ENCODE peak calls at places on chromosomes 11 and 22, in seven cellular contexts. H is foreskin keratinocyte; I is dorsolateral prefrontal cortex; T is IMR-90; P is CD8-positive, alpha-beta T cell; Y is psoas muscle; N is ovary. Z is an unnamed sample. For H3K27me3, the result is how much of the 10 kb centered on the place peaks cover.

GRCh38 chr11:12291767-12292166 is 85.6 kb upstream of the PARVA start:
- DNase-seq in H (no peak), T (no peak), N (no peak), Y (no peak), P (no peak), I (no peak), Z (no peak)

GRCh38 chr11:2290351-2290841 is 11.3 kb downstream of the C11orf21 start:
- DNase-seq in I (peak), H (no peak), Y (no peak), P (no peak), T (no peak), N (no peak), Z (no peak)

GRCh38 chr11:45906096-45906682 is 882 bp downstream of the FREY1 start:
- DNase-seq in T (no peak), I (no peak), N (no peak), P (no peak), Y (no peak), H (no peak), Z (no peak)

GRCh38 chr11:95299078-95299611 is 68.1 kb upstream of the SESN3 start:
- DNase-seq in P (no peak), Y (no peak), H (no peak), T (no peak), N (no peak), I (no peak), Z (no peak)

GRCh38 chr22:27809700-27810365 is 8.3 kb upstream of the MN1 start:
- DNase-seq in I (no peak), N (no peak), P (no peak), H (no peak), T (no peak), Y (no peak), Z (no peak)

GRCh38 chr22:29306175-29306829 is at the start of gene GAS2L1:
- DNase-seq in T (peak), H (no peak), N (peak), Y (peak), P (peak), I (peak), Z (peak)

GRCh38 chr22:47298017-47298820 is 535.8 kb downstream of the TBC1D22A start:
- DNase-seq in H (no peak), T (no peak), N (no peak), Y (no peak), I (no peak), P (no peak), Z (no peak)

GRCh38 chr22:30825711-30826505 is 131.2 kb downstream of the OSBP2 start:
- DNase-seq in N (no peak), Y (no peak), H (no peak), P (no peak), I (no peak), T (no peak), Z (no peak)

GRCh38 chr22:44603774-44604173 is 98.2 kb upstream of the PRR5 start:
- DNase-seq in H (no peak), I (no peak), N (no peak), P (no peak), T (no peak), Y (no peak), Z (no peak)

GRCh38 chr11:66886671-66887221 is 29.9 kb downstream of the LRFN4 start:
- DNase-seq in N (no peak), H (no peak), T (peak), Y (peak), P (no peak), I (no peak), Z (peak)

GRCh38 chr11:17979770-17980371 is 33.0 kb downstream of the SERGEF start:
- DNase-seq in H (no peak), N (no peak), P (peak), Y (no peak), I (no peak), T (peak), Z (peak)

GRCh38 chr11:134238956-134239355 is 14.2 kb downstream of the THYN1 start:
- DNase-seq in H (no peak), P (no peak), N (no peak), T (no peak), Y (no peak), I (no peak), Z (no peak)

GRCh38 chr11:67255353-67255752 is 10.9 kb upstream of the GRK2 start:
- DNase-seq in T (no peak), N (no peak), P (no peak), H (no peak), I (no peak), Y (no peak), Z (no peak)

GRCh38 chr22:43017525-43018290 is 2.8 kb upstream of the PACSIN2 start:
- DNase-seq in H (no peak), Y (no peak), N (no peak), I (no peak), P (no peak), T (no peak), Z (no peak)

GRCh38 chr22:19139974-19140373 is 4.5 kb downstream of the ESS2 start:
- DNase-seq in I (no peak), Y (no peak), T (no peak), P (no peak), H (no peak), N (no peak), Z (no peak)

GRCh38 chr11:34192481-34193401 is 87.3 kb downstream of the NAT10 start:
- DNase-seq in T (peak), I (peak), P (no peak), H (peak), Y (peak), N (peak), Z (no peak)

GRCh38 chr22:20403779-20404140 is 9.8 kb downstream of the ZNF74 start:
- DNase-seq in T (no peak), I (no peak), P (no peak), Y (no peak), H (no peak), N (no peak), Z (no peak)

GRCh38 chr11:60679879-60680278 is 19.5 kb upstream of the MS4A8 start:
- DNase-seq in I (no peak), Y (no peak), H (no peak), P (no peak), T (no peak), N (no peak), Z (no peak)

GRCh38 chr11:118076754-118077281 is at the start of gene TMPRSS4:
- DNase-seq in P (no peak), T (no peak), H (peak), Y (no peak), I (no peak), N (no peak), Z (no peak)

GRCh38 chr22:20526628-20527355 is 19.4 kb downstream of the MED15 start:
- DNase-seq in T (peak), Y (no peak), N (no peak), H (no peak), P (no peak), I (no peak), Z (peak)

GRCh38 chr11:100151944-100152343 is 535.1 kb upstream of the ARHGAP42 start:
- DNase-seq in N (no peak), T (no peak), Y (peak), I (no peak), P (no peak), H (no peak), Z (no peak)

GRCh38 chr11:61480936-61481335 is 27.6 kb upstream of the LRRC10B start:
- DNase-seq in I (no peak), P (no peak), N (no peak), T (no peak), H (no peak), Y (no peak), Z (peak)

GRCh38 chr22:42473484-42474193 is 41.4 kb upstream of the NFAM1 start:
- DNase-seq in I (no peak), N (no peak), P (no peak), Y (no peak), H (peak), T (peak), Z (peak)

GRCh38 chr11:87059596-87059995 is 21.9 kb downstream of the TMEM135 start:
- DNase-seq in P (no peak), N (no peak), I (no peak), H (no peak), T (no peak), Y (no peak), Z (no peak)

GRCh38 chr11:87061766-87062165 is 24.0 kb downstream of the TMEM135 start:
- DNase-seq in I (no peak), N (no peak), T (no peak), H (no peak), Y (no peak), P (no peak), Z (no peak)

GRCh38 chr11:87056091-87056490 is 18.4 kb downstream of the TMEM135 start:
- DNase-seq in P (no peak), T (no peak), H (no peak), Y (no peak), N (no peak), I (no peak), Z (no peak)

DNA sequence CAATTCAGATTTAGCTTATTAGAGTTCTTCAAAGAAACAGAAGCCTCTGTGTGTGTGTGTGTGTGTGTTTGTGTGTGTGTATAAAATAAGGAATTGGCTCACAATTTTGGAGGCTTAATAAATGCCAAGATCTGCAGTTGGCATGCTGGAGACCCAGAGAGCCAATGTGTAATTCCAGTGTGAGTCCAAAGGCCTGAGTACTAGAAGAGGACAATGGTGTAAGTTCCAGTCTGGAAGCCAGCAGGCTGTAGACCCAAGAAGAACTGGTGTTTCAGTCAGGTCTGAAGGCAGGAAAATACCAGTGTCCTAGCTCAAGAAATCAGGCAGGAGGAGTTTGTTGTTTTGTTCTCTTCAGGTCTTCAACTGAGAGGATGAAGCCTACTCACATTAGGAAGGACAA is 20.0 kb downstream of the TMEM135 start:
- DNase-seq in H (no peak), I (no peak), Y (no peak), P (no peak), T (no peak), N (no peak), Z (no peak)
- TF ChIP-seq CTCF in H (no peak), I (no peak), Y (no peak), P (no peak), T (no peak), N (no peak), Z (no peak)

GRCh38 chr11:72652133-72652532 is 22.1 kb downstream of the PDE2A start:
- DNase-seq in N (no peak), P (no peak), Y (no peak), I (no peak), T (no peak), H (no peak), Z (no peak)
- H3K27me3 ChIP-seq in N (under half), P (under half), Y (under half), I (under half), T (half or more), H (under half), Z (under half)

GRCh38 chr11:114398303-114398920 is 1.9 kb downstream of the C11orf71 start:
- DNase-seq in H (no peak), P (no peak), I (no peak), Y (no peak), T (no peak), N (no peak), Z (no peak)

GRCh38 chr11:114392735-114393667 is 7.3 kb downstream of the C11orf71 start:
- DNase-seq in N (no peak), Y (no peak), H (no peak), P (no peak), I (no peak), T (no peak), Z (no peak)

GRCh38 chr11:114399490-114399889 is 821 bp downstream of the C11orf71 start:
- DNase-seq in Y (no peak), N (no peak), I (no peak), P (no peak), H (no peak), T (no peak), Z (peak)

GRCh38 chr11:114397349-114397982 is 2.8 kb downstream of the C11orf71 start:
- DNase-seq in N (no peak), H (no peak), T (no peak), I (no peak), P (no peak), Y (no peak), Z (no peak)

GRCh38 chr11:114395776-114396175 is 4.5 kb downstream of the C11orf71 start:
- DNase-seq in H (no peak), Y (no peak), N (no peak), T (no peak), I (no peak), P (no peak), Z (no peak)
- TF ChIP-seq CTCF in H (peak), Y (peak), N (no peak), T (peak), I (no peak), P (no peak), Z (peak)

GRCh38 chr22:50739894-50740293 is 1.9 kb downstream of the ACR start:
- DNase-seq in N (no peak), I (no peak), H (no peak), P (no peak), Y (no peak), T (no peak), Z (no peak)
- H3K27me3 ChIP-seq in N (under half), I (under half), H (under half), P (under half), Y (under half), T (under half), Z (under half)

GRCh38 chr11:132402056-132402684 is 1031.8 kb downstream of the NTM start:
- DNase-seq in T (peak), Y (no peak), I (peak), H (peak), N (no peak), P (no peak), Z (peak)

GRCh38 chr11:132408877-132409276 is 1038.5 kb downstream of the NTM start:
- DNase-seq in T (no peak), H (no peak), Y (no peak), I (no peak), N (no peak), P (no peak), Z (no peak)

GRCh38 chr11:132409591-132410375 is 1039.4 kb downstream of the NTM start:
- DNase-seq in T (no peak), P (no peak), N (no peak), H (no peak), Y (no peak), I (no peak), Z (no peak)

GRCh38 chr11:132410383-132410782 is 1040.0 kb downstream of the NTM start:
- DNase-seq in H (no peak), T (no peak), Y (no peak), N (no peak), P (no peak), I (no peak), Z (no peak)

DNA sequence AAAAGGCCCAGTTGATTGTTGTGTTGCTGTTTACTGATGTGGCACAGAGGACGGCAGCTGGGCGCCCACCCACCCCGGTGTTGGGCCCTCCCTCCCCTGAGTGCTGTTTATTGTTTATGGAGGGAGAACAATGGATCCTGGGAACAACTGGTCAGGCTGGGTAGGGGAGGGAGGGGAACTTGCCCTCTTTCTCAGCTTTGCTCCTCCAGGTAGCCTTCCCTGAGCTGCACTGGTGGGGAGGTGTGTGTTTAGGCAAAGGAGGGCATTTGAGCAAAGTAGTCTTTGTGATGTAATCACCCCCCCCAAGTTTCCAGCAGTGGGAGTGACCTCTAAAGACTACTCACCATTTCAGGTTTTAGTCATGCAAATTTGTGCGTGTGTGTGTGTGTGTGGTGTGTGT is 1035.3 kb downstream of the NTM start:
- DNase-seq in T (no peak), H (no peak), Y (no peak), P (no peak), I (no peak), N (no peak), Z (no peak)
- TF ChIP-seq CTCF in T (no peak), H (no peak), Y (no peak), P (no peak), I (no peak), N (no peak), Z (no peak)

GRCh38 chr11:5881756-5882155 is 1.3 kb downstream of the OR52E4 start:
- DNase-seq in N (no peak), T (no peak), Y (no peak), I (no peak), H (no peak), P (no peak), Z (no peak)

GRCh38 chr11:5891216-5891800 is 1.7 kb upstream of the OR52E5 start:
- DNase-seq in H (no peak), Y (no peak), N (no peak), T (peak), I (no peak), P (no peak), Z (peak)

GRCh38 chr11:5892908-5893307 is at the start of gene OR52E5:
- DNase-seq in I (no peak), P (no peak), N (no peak), Y (no peak), T (no peak), H (no peak), Z (no peak)

GRCh38 chr11:5887172-5887571 is 5.8 kb upstream of the OR52E5 start:
- DNase-seq in Y (no peak), I (no peak), P (no peak), T (no peak), N (no peak), H (no peak), Z (no peak)
- H3K27me3 ChIP-seq in Y (under half), I (under half), P (under half), T (under half), N (under half), H (under half), Z (under half)

GRCh38 chr11:69533296-69534165 is 52.1 kb downstream of the LINC01488 start:
- DNase-seq in Y (no peak), T (no peak), H (no peak), I (peak), P (no peak), N (no peak), Z (no peak)
- TF ChIP-seq CTCF in Y (no peak), T (no peak), H (no peak), I (no peak), P (no peak), N (no peak), Z (no peak)

DNA sequence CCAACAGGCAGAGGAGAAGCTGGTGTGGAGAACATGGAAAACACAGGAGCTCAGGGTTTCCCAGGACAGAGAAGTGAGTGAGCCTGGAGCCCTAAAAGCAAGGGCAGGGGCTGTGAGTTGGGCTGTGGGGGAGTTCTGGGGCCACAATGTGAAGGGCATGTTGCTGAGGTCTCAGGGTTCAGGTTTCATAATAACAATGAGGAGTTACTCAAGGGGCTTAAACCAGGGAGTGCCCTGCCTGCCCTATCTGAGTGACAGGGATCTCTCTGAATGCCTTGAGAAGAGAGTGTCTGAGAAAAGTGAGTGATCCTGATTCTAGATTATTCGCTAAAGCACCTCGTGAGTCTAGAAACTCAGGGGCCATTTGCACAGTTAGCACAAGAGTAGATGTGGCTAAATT is 129.6 kb downstream of the VPREB1 start:
- DNase-seq in N (no peak), I (no peak), Y (no peak), P (no peak), H (no peak), T (no peak), Z (no peak)
- H3K27me3 ChIP-seq in N (under half), I (under half), Y (under half), P (under half), H (under half), T (under half), Z (under half)

GRCh38 chr22:25193130-25193529 is 6.5 kb upstream of the CRYBB3 start:
- DNase-seq in P (no peak), N (no peak), I (no peak), T (no peak), Y (no peak), H (no peak), Z (no peak)
- TF ChIP-seq CTCF in P (no peak), N (no peak), I (no peak), T (no peak), Y (no peak), H (no peak), Z (no peak)

Z was measured in cardiac muscle cell.